ENCODE peak calls at places on chromosomes 7 and 10, in four cellular contexts. L is psoas muscle, Q is ELF-1, Z is A549. N is an unnamed sample.

GRCh38 chr10:21363087-21363752 is 162.3 kb downstream of the SKIDA1 start:
- DNase-seq in L (no peak), Q (no peak), Z (peak), N (peak)

GRCh38 chr10:6383099-6383812 is 180.5 kb downstream of the PFKFB3 start:
- DNase-seq in L (no peak), Q (no peak), Z (no peak), N (no peak)

GRCh38 chr10:6269953-6270867 is 67.5 kb downstream of the PFKFB3 start:
- DNase-seq in L (no peak), Q (no peak), Z (no peak), N (no peak)

GRCh38 chr10:92880233-92880861 is 32.0 kb downstream of the EXOC6 start:
- DNase-seq in L (no peak), Q (no peak), Z (peak), N (peak)

GRCh38 chr10:112792487-112793196 is 157.4 kb upstream of the TCF7L2 start:
- DNase-seq in L (peak), Q (peak), Z (no peak), N (no peak)

GRCh38 chr10:131961777-131962450 is 19.8 kb downstream of the BNIP3 start:
- DNase-seq in L (no peak), Q (no peak), Z (no peak), N (no peak)

GRCh38 chr7:47451851-47452205 is 130.1 kb downstream of the TNS3 start:
- DNase-seq in L (no peak), Q (no peak), Z (no peak), N (no peak)

GRCh38 chr10:93999401-93999851 is 5.7 kb downstream of the PLCE1 start:
- DNase-seq in L (peak), Q (peak), Z (no peak), N (no peak)

GRCh38 chr10:113399051-113399450 is 153.8 kb upstream of the HABP2 start:
- DNase-seq in L (no peak), Q (no peak), Z (no peak), N (no peak)

GRCh38 chr7:119900996-119901395 is 372.0 kb upstream of the KCND2 start:
- DNase-seq in L (no peak), Q (peak), Z (no peak), N (no peak)

GRCh38 chr10:94546616-94547175 is 1.1 kb downstream of the HELLS start:
- DNase-seq in L (no peak), Q (no peak), Z (no peak), N (no peak)

GRCh38 chr7:20343211-20343610 is 12.5 kb downstream of the ITGB8 start:
- DNase-seq in L (no peak), Q (peak), Z (peak), N (no peak)

GRCh38 chr7:137142376-137142775 is 201.2 kb downstream of the PTN start:
- DNase-seq in L (no peak), Q (no peak), Z (no peak), N (no peak)

GRCh38 chr7:98049034-98049433 is 57.6 kb upstream of the LMTK2 start:
- DNase-seq in L (no peak), Q (peak), Z (no peak), N (no peak)

GRCh38 chr7:44461387-44461786 is 29.1 kb downstream of the NUDCD3 start:
- DNase-seq in L (no peak), Q (no peak), Z (no peak), N (no peak)